ENCODE peak calls at places on chromosomes 6 and 20, in eight cellular contexts. J is right atrium auricular region; S is CD4-positive, alpha-beta T cell; B is A549; W is stomach; A is tibial artery; N is tibial nerve; R is IMR-90. Q is an unnamed sample.

GRCh38 chr20:17863577-17864292 is 104.9 kb downstream of the SNX5 start:
- DNase-seq in J (no peak), S (no peak), B (peak; percentile 41), W (peak; percentile 86), A (no peak), N (no peak), R (peak; percentile 52), Q (no peak)

GRCh38 chr6:4776967-4777925 is 1.0 kb downstream of the CDYL start:
- DNase-seq in J (no peak), S (peak; percentile 12), B (peak; percentile 26), W (no peak), A (no peak), N (no peak), R (peak; percentile 39), Q (no peak)

GRCh38 chr20:47727170-47727880 is 58.0 kb downstream of the SULF2 start:
- DNase-seq in J (peak; percentile 69), S (peak; percentile 55), B (no peak), W (peak; percentile 40), A (peak; percentile 58), N (no peak), R (no peak), Q (no peak)

GRCh38 chr6:15061176-15061575 is 184.7 kb upstream of the JARID2 start:
- DNase-seq in J (no peak), S (no peak), B (no peak), W (no peak), A (no peak), N (no peak), R (no peak), Q (no peak)

GRCh38 chr6:47407295-47408281 is 70.0 kb upstream of the CD2AP start:
- DNase-seq in J (no peak), S (no peak), B (peak; percentile 69), W (no peak), A (no peak), N (no peak), R (no peak), Q (no peak)

GRCh38 chr6:95127266-95127665 is 450.1 kb upstream of the MANEA start:
- DNase-seq in J (no peak), S (no peak), B (no peak), W (no peak), A (no peak), N (no peak), R (no peak), Q (no peak)

GRCh38 chr6:52284131-52284459 is 447 bp downstream of the MCM3 start:
- DNase-seq in J (peak; percentile 63), S (no peak), B (no peak), W (no peak), A (peak; percentile 43), N (no peak), R (peak; percentile 10), Q (no peak)

GRCh38 chr6:138795809-138796469 is at the start of gene ECT2L:
- DNase-seq in J (peak; percentile 81), S (no peak), B (no peak), W (peak; percentile 60), A (peak; percentile 52), N (peak; percentile 53), R (no peak), Q (peak; percentile 79)

GRCh38 chr6:67748521-67748920 is 886.6 kb upstream of the ADGRB3 start:
- DNase-seq in J (no peak), S (no peak), B (no peak), W (no peak), A (no peak), N (no peak), R (no peak), Q (no peak)

GRCh38 chr6:142045380-142046270 is 87.1 kb upstream of the GJE1 start:
- DNase-seq in J (no peak), S (no peak), B (peak; percentile 15), W (no peak), A (no peak), N (no peak), R (peak; percentile 51), Q (no peak)
- TF ChIP-seq CTCF in J (no peak), S (no peak), B (peak; percentile 48), W (no peak), A (peak; percentile 33), N (no peak), R (peak; percentile 52), Q (no peak)

GRCh38 chr6:150690681-150691080 is 91.0 kb downstream of the PLEKHG1 start:
- DNase-seq in J (no peak), S (no peak), B (no peak), W (no peak), A (no peak), N (no peak), R (no peak), Q (no peak)
- H3K27ac ChIP-seq in J (no peak overlapping the region), S (no peak overlapping the region), B (no peak overlapping the region), W (no peak overlapping the region), A (no peak overlapping the region), N (no peak overlapping the region), R (no peak overlapping the region), Q (no peak overlapping the region)

GRCh38 chr20:62334881-62335280 is 32.1 kb downstream of the ADRM1 start:
- DNase-seq in J (no peak), S (no peak), B (no peak), W (no peak), A (no peak), N (no peak), R (no peak), Q (no peak)

GRCh38 chr20:62332421-62332820 is 29.6 kb downstream of the ADRM1 start:
- DNase-seq in J (no peak), S (no peak), B (no peak), W (no peak), A (no peak), N (no peak), R (no peak), Q (no peak)

GRCh38 chr20:62335532-62335931 is 31.6 kb downstream of the LAMA5 start:
- DNase-seq in J (no peak), S (no peak), B (no peak), W (no peak), A (no peak), N (no peak), R (no peak), Q (no peak)

GRCh38 chr20:62332989-62333819 is 30.4 kb downstream of the ADRM1 start:
- DNase-seq in J (no peak), S (no peak), B (no peak), W (no peak), A (no peak), N (no peak), R (no peak), Q (no peak)

GRCh38 chr20:62333820-62334595 is 31.2 kb downstream of the ADRM1 start:
- DNase-seq in J (no peak), S (no peak), B (no peak), W (no peak), A (no peak), N (no peak), R (no peak), Q (no peak)
- TF ChIP-seq CTCF in J (no peak), S (no peak), B (no peak), W (no peak), A (no peak), N (no peak), R (no peak), Q (no peak)

GRCh38 chr6:77145244-77145643 is 318.0 kb downstream of the HTR1B start:
- DNase-seq in J (no peak), S (no peak), B (no peak), W (no peak), A (no peak), N (no peak), R (no peak), Q (no peak)

GRCh38 chr6:77143659-77144447 is 319.4 kb downstream of the HTR1B start:
- DNase-seq in J (no peak), S (no peak), B (no peak), W (no peak), A (no peak), N (no peak), R (no peak), Q (no peak)
- H3K27ac ChIP-seq in J (no peak overlapping the region), S (no peak overlapping the region), B (no peak overlapping the region), W (no peak overlapping the region), A (no peak overlapping the region), N (no peak overlapping the region), R (no peak overlapping the region), Q (no peak overlapping the region)

GRCh38 chr6:125759184-125759902 is 9.9 kb downstream of the HEY2 start:
- DNase-seq in J (no peak), S (no peak), B (peak; percentile 27), W (no peak), A (peak; percentile 55), N (no peak), R (no peak), Q (peak; percentile 78)
- TF ChIP-seq CTCF in J (no peak), S (no peak), B (peak; percentile 8), W (no peak), A (peak; percentile 62), N (no peak), R (no peak), Q (peak; percentile 33)

GRCh38 chr6:148983986-148984385 is 237.2 kb downstream of the UST start:
- DNase-seq in J (no peak), S (no peak), B (no peak), W (no peak), A (no peak), N (no peak), R (peak; percentile 64), Q (no peak)
- H3K27ac ChIP-seq in J (no peak overlapping the region), S (no peak overlapping the region), B (no peak overlapping the region), W (no peak overlapping the region), A (no peak overlapping the region), N (no peak overlapping the region), R (no peak overlapping the region), Q (no peak overlapping the region)

Q was measured in coronary artery.